ENCODE peak calls at places on chromosome 21, in five cellular contexts. M, D, H, R and O are unnamed samples.

GRCh38 chr21:37605006-37605405 is 238.4 kb downstream of the DYRK1A start:
- DNase-seq in H (no peak), D (no peak), M (no peak), R (no peak), O (no peak)

GRCh38 chr21:44965251-44966022 is 25.6 kb downstream of the SLX9 start:
- DNase-seq in M (peak), H (peak), R (peak), D (peak), O (no peak)

GRCh38 chr21:35319684-35320083 is 270.6 kb upstream of the RUNX1 start:
- DNase-seq in H (no peak), D (no peak), M (no peak), R (no peak), O (no peak)

GRCh38 chr21:46098303-46099141 is 610 bp downstream of the COL6A2 start:
- DNase-seq in D (no peak), R (peak), H (no peak), M (peak), O (peak)

GRCh38 chr21:17343055-17343454 is 169.8 kb upstream of the CXADR start:
- DNase-seq in M (peak), R (no peak), D (no peak), H (peak), O (no peak)

GRCh38 chr21:32916522-32917099 is 109.1 kb upstream of the OLIG2 start:
- DNase-seq in R (no peak), D (no peak), H (peak), M (no peak), O (no peak)

GRCh38 chr21:43659136-43660000 is at the start of the genes HSF2BP and RRP1B:
- DNase-seq in M (peak), R (peak), H (peak), D (peak), O (peak)

GRCh38 chr21:42567861-42568260 is 54.2 kb downstream of the SLC37A1 start:
- DNase-seq in R (peak), M (no peak), D (no peak), H (no peak), O (peak)

GRCh38 chr21:18041012-18041411 is 203.6 kb upstream of the CHODL start:
- DNase-seq in D (no peak), H (peak), M (peak), R (no peak), O (no peak)

GRCh38 chr21:35475768-35476167 is 426.7 kb upstream of the RUNX1 start:
- DNase-seq in M (peak), H (peak), D (no peak), R (no peak), O (no peak)

GRCh38 chr21:45517249-45518065 is 24.8 kb downstream of the SLC19A1 start:
- DNase-seq in D (no peak), H (no peak), R (peak), M (peak), O (peak)

GRCh38 chr21:32099812-32100416 is 178.9 kb downstream of the MIS18A start:
- DNase-seq in D (no peak), M (no peak), H (no peak), R (no peak), O (no peak)

GRCh38 chr21:43211085-43212071 is 42.6 kb downstream of the CRYAA start:
- DNase-seq in H (no peak), D (no peak), R (peak), M (no peak), O (no peak)

GRCh38 chr21:36753556-36753955 is 54.6 kb downstream of the SIM2 start:
- DNase-seq in D (no peak), R (no peak), H (no peak), M (peak), O (no peak)

GRCh38 chr21:38306407-38306806 is 49.6 kb downstream of the KCNJ15 start:
- DNase-seq in D (no peak), R (no peak), H (no peak), M (no peak), O (no peak)

GRCh38 chr21:30487336-30487735 is at the start of gene KRTAP19-2:
- DNase-seq in R (no peak), D (no peak), M (no peak), H (no peak), O (no peak)

GRCh38 chr21:42363331-42363730 is 3.0 kb downstream of the TFF1 start:
- DNase-seq in H (no peak), R (no peak), D (no peak), M (no peak), O (no peak)